ENCODE peak calls at places on chromosomes 4 and X, in five cellular contexts. U, H, J, G and F are unnamed samples.

GRCh38 chr4:173181769-173182374 is 13.3 kb downstream of the GALNT7 start:
- DNase-seq in U (no peak), H (peak; percentile 93), G (no peak), J (no peak), F (peak; percentile 38)

GRCh38 chr4:128954941-128955340 is 138.4 kb downstream of the SCLT1 start:
- DNase-seq in H (no peak), U (no peak), G (no peak), J (no peak), F (no peak)

GRCh38 chr4:100062921-100063320 is 112.8 kb upstream of the H2AZ1 start:
- DNase-seq in G (no peak), H (peak; percentile 33), J (no peak), U (no peak), F (no peak)

GRCh38 chr4:182494103-182494502 is 250.9 kb downstream of the TENM3 start:
- DNase-seq in U (no peak), G (no peak), J (no peak), H (no peak), F (no peak)

GRCh38 chr4:144969793-144970192 is 128.2 kb downstream of the ANAPC10 start:
- DNase-seq in J (no peak), H (no peak), U (no peak), G (no peak), F (no peak)

GRCh38 chrX:11791090-11791489 is 33.1 kb downstream of the MSL3 start:
- DNase-seq in U (no peak), H (no peak), J (no peak), G (no peak), F (no peak)

GRCh38 chrX:13376857-13377441 is 57.1 kb upstream of the ATXN3L start:
- DNase-seq in J (no peak), U (no peak), G (peak; percentile 34), H (peak; percentile 98), F (no peak)

GRCh38 chrX:93868289-93868985 is 194.4 kb downstream of the FAM133A start:
- DNase-seq in H (no peak), U (no peak), J (no peak), G (no peak), F (no peak)

GRCh38 chr4:177393236-177393635 is 49.0 kb downstream of the AGA start:
- DNase-seq in H (no peak), J (no peak), G (no peak), U (peak; percentile 6), F (no peak)

GRCh38 chrX:117291760-117292159 is 824.9 kb downstream of the KLHL13 start:
- DNase-seq in U (no peak), J (no peak), G (no peak), H (no peak), F (no peak)

GRCh38 chr4:53763813-53764597 is 172.7 kb upstream of the LNX1 start:
- DNase-seq in U (no peak), J (no peak), H (peak; percentile 95), G (no peak), F (no peak)

GRCh38 chrX:21933077-21933476 is 7.4 kb upstream of the SMS start:
- DNase-seq in H (no peak), U (no peak), G (no peak), J (no peak), F (no peak)

GRCh38 chrX:19602866-19603620 is 87.7 kb upstream of the MAP3K15 start:
- DNase-seq in U (no peak), G (no peak), H (peak; percentile 82), J (no peak), F (peak; percentile 18)

GRCh38 chr4:15400911-15401671 is 26.7 kb upstream of the C1QTNF7 start:
- DNase-seq in H (peak; percentile 81), G (peak; percentile 82), J (peak; percentile 89), U (peak; percentile 14), F (no peak)

GRCh38 chr4:118729287-118730286 is 44.4 kb downstream of the METTL14 start:
- DNase-seq in H (peak; percentile 82), J (no peak), G (no peak), U (no peak), F (no peak)

GRCh38 chrX:21374163-21374993 is at the start of gene CNKSR2:
- DNase-seq in J (peak; percentile 63), U (peak; percentile 60), G (peak; percentile 53), H (peak; percentile 30), F (no peak)

GRCh38 chr4:73034896-73035295 is 34.6 kb downstream of the COX18 start:
- DNase-seq in J (no peak), G (no peak), U (no peak), H (no peak), F (no peak)

GRCh38 chr4:152138451-152138850 is 377.6 kb upstream of the GATB start:
- DNase-seq in H (no peak), J (no peak), G (no peak), U (peak; percentile 26), F (no peak)

GRCh38 chr4:186701273-186701672 is 22.4 kb downstream of the FAT1 start:
- DNase-seq in J (peak; percentile 65), U (no peak), G (no peak), H (peak; percentile 86), F (no peak)

GRCh38 chr4:180913750-180914149 is 1329.5 kb upstream of the TENM3 start:
- DNase-seq in H (peak; percentile 91), G (no peak), U (no peak), J (no peak), F (peak; percentile 89)

GRCh38 chr4:26823583-26823982 is 37.1 kb upstream of the STIM2 start:
- DNase-seq in J (no peak), U (no peak), G (no peak), H (no peak), F (no peak)

GRCh38 chr4:109111031-109111430 is 191.4 kb downstream of the COL25A1 start:
- DNase-seq in J (no peak), U (no peak), H (no peak), G (no peak), F (no peak)

DNA sequence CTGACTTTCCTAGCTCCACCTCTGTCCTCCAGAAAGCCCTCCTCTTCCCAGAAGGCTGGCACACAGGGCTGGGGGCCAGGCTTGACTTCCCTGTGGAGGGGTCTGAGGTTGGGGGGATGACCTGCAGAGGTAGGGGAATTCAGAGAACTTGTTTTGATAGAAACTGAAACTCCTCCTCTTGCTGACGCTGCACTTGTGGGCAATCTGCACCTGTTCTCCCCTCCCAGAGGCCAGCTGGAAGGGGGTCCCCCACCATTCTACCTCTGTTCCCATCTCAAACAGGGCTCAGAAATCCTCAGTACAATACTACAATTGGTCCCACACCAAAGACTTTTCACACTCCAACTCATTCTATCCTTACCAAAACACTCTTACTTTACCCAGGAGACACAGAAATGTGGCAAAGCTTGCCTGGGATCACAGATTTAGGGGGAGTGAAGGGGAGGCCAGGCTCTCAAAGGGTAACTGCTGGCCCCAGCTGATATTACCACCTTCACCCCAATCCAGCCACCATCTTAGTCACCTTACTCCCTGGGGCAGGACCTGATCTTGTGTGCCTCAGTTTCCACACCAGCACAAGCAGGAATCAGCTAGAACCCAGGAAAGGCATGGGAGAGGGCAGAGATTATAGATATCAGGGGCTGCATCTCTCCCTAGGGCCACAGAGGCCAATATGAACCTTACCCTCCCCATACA is 18.5 kb downstream of the OTUD5 start:
- DNase-seq in H (no peak), J (no peak), G (no peak), U (no peak), F (no peak)
- H3K4me3 ChIP-seq in H (no peak overlapping the region), J (no peak overlapping the region), G (no peak overlapping the region), U (peak overlapping the region; percentile 42), F (no peak overlapping the region)

DNA sequence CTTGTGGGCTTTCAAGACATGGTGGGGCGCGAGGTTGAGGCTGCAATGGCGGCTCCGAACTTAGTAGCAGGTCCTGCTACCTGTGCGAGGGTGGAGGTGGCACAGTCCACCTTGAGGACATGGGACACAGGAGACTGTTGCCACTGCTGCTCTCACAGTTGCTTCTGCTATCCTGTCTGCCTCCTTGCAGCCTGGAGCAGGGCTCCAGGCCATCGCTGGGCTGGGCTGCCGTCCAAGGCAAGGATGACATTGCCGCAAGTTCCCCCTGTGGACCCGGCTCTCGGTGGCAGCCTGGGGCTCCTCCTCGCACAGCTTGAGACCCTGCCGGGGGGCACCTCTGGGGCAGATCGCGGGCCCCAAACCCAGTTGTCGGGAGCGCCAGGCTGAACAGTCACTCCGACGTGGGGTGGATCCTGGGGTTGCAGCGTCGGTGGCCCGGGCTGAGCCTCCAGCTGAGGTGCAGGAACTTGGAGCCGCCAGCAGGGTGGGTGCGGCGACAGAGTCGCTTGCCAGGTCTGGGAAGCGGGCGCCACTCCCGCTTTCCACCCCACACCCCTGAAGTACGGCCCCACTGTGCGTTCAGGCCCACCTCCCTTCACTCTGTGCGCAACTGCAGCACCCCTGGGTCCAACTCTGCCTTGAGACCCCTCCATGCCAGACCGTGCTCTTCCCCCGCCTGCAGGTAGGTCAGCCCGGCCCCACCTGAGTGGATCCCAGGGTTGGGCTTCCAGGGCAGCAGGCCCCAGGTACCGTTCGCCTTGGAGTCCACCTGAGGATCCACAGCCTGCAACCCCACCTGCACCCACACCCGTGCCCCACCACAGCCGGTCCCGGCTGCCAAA is 192.7 kb upstream of the NUDT6 start:
- DNase-seq in J (no peak), H (no peak), G (peak; percentile 28), U (no peak), F (no peak)
- TF ChIP-seq CTCF in J (no peak), H (no peak), G (no peak), U (no peak), F (no peak)

GRCh38 chrX:74535633-74536141 is 78.7 kb downstream of the RLIM start:
- DNase-seq in U (peak; percentile 22), J (peak; percentile 85), H (peak; percentile 82), G (peak; percentile 64), F (no peak)

GRCh38 chrX:74537011-74537390 is 77.4 kb downstream of the RLIM start:
- DNase-seq in J (no peak), G (no peak), H (peak; percentile 38), U (no peak), F (no peak)

GRCh38 chrX:74534569-74535038 is 79.8 kb downstream of the RLIM start:
- DNase-seq in U (no peak), G (no peak), H (peak; percentile 74), J (no peak), F (no peak)

GRCh38 chrX:74535211-74535621 is 79.2 kb downstream of the RLIM start:
- DNase-seq in U (no peak), J (no peak), G (no peak), H (peak; percentile 63), F (no peak)

GRCh38 chrX:74536142-74537010 is 78.0 kb downstream of the RLIM start:
- DNase-seq in G (peak; percentile 83), H (peak; percentile 90), U (no peak), J (peak; percentile 90), F (no peak)
- H3K4me3 ChIP-seq in G (peak overlapping the region; percentile 52), H (peak overlapping the region; percentile 33), U (peak overlapping the region; percentile 65), J (peak overlapping the region; percentile 52), F (peak overlapping the region; percentile 57)

DNA sequence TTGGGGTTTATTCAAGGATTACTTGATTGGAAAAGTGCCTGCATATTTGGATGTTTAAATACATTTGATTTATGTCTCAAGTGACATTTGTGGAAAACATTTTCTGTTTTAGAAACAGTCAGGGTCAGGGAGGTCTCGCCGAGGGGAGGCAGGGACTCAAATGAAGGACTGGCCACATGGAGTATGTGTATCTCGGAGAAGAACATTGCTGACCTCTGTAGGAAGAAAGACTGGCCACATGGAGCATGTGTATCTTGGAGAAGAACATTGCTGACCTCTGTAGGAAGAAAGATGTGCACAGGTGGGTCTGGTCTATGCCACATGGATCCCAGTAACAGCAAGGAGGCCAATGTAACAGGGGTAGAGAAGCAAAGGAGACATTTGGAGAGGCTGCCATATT is 233.6 kb downstream of the TRIML1 start:
- DNase-seq in G (no peak), J (peak; percentile 70), U (no peak), H (no peak), F (no peak)
- TF ChIP-seq CTCF in G (no peak), J (peak; percentile 52), U (no peak), H (no peak), F (peak; percentile 28)

GRCh38 chrX:3176439-3176820 is 135.2 kb downstream of the ARSF start:
- DNase-seq in H (peak; percentile 84), U (no peak), J (no peak), G (no peak), F (peak; percentile 92)
- H3K4me3 ChIP-seq in H (no peak overlapping the region), U (no peak overlapping the region), J (no peak overlapping the region), G (no peak overlapping the region), F (peak overlapping the region; percentile 39)

GRCh38 chrX:110131031-110131430 is 128.1 kb downstream of the TMEM164 start:
- DNase-seq in J (no peak), G (no peak), H (no peak), U (no peak), F (no peak)
- TF ChIP-seq CTCF in J (no peak), G (no peak), H (no peak), U (no peak), F (no peak)